ENCODE peak calls at places on chromosomes 6 and 20, in nine cellular contexts. A is hypothalamus; B is NCI-H510A; I is cardiac fibroblast; J is activated naive CD4-positive, alpha-beta T cell treated with anti-CD3 and anti-CD28 coated beads for 36 hours; U is H9; Q is astrocyte of the hippocampus; E is NCI-H1417; Z is stimulated activated CD4-positive, alpha-beta T cell treated with anti-CD3 and anti-CD28 coated beads, Interleukin-1b, Interleukin-23, amount 100 ng/mL, for 24 hours. N is an unnamed sample.

GRCh38 chr20:64160536-64161495 is 3.4 kb upstream of the MYT1 start:
- DNase-seq in A (no peak), B (no peak), I (no peak), J (no peak), U (no peak), Q (no peak), E (peak), Z (no peak), N (no peak)

GRCh38 chr20:5033566-5033965 is 32.3 kb upstream of the SLC23A2 start:
- DNase-seq in A (no peak), B (no peak), I (no peak), J (no peak), U (no peak), Q (peak), E (no peak), Z (no peak), N (no peak)

GRCh38 chr20:6533321-6533720 is 234.2 kb upstream of the BMP2 start:
- DNase-seq in A (no peak), B (peak), I (peak), J (no peak), U (no peak), Q (peak), E (peak), Z (no peak), N (no peak)

GRCh38 chr6:100210138-100210872 is 216.3 kb upstream of the MCHR2 start:
- DNase-seq in A (no peak), B (no peak), I (no peak), J (no peak), U (no peak), Q (no peak), E (no peak), Z (no peak), N (no peak)

GRCh38 chr6:34108159-34108558 is 37.7 kb downstream of the GRM4 start:
- DNase-seq in A (no peak), B (no peak), I (no peak), J (no peak), U (no peak), Q (no peak), E (peak), Z (no peak), N (no peak)

GRCh38 chr20:34302312-34302722 is 838 bp downstream of the AHCY start:
- DNase-seq in A (no peak), B (no peak), I (peak), J (peak), U (no peak), Q (no peak), E (no peak), Z (no peak), N (no peak)

GRCh38 chr6:73710470-73710869 is 14.5 kb downstream of the CD109 start:
- DNase-seq in A (no peak), B (no peak), I (peak), J (no peak), U (no peak), Q (peak), E (no peak), Z (no peak), N (no peak)

GRCh38 chr6:28311139-28311823 is 24.7 kb downstream of the ZSCAN31 start:
- DNase-seq in A (no peak), B (no peak), I (peak), J (no peak), U (no peak), Q (no peak), E (no peak), Z (no peak), N (no peak)

GRCh38 chr6:12354499-12354898 is 64.3 kb downstream of the EDN1 start:
- DNase-seq in A (no peak), B (no peak), I (peak), J (no peak), U (peak), Q (peak), E (no peak), Z (no peak), N (peak)

GRCh38 chr6:30915591-30915946 is 1.5 kb downstream of the VARS2 start:
- DNase-seq in A (peak), B (peak), I (peak), J (peak), U (peak), Q (peak), E (peak), Z (no peak), N (no peak)

GRCh38 chr20:58712116-58712822 is 19.7 kb downstream of the NPEPL1 start:
- DNase-seq in A (no peak), B (no peak), I (no peak), J (no peak), U (peak), Q (peak), E (no peak), Z (no peak), N (peak)

GRCh38 chr6:122749451-122750050 is 30.0 kb upstream of the FABP7 start:
- DNase-seq in A (no peak), B (no peak), I (no peak), J (no peak), U (no peak), Q (peak), E (no peak), Z (no peak), N (no peak)

GRCh38 chr20:45617591-45617990 is 11.9 kb upstream of the WFDC10A start:
- DNase-seq in A (no peak), B (no peak), I (no peak), J (no peak), U (no peak), Q (no peak), E (no peak), Z (no peak), N (no peak)

GRCh38 chr20:52410182-52410647 is 218.6 kb upstream of the ZFP64 start:
- DNase-seq in A (no peak), B (no peak), I (no peak), J (peak), U (no peak), Q (no peak), E (no peak), Z (no peak), N (no peak)

GRCh38 chr6:115271434-115271833 is 789.3 kb downstream of the FRK start:
- DNase-seq in A (no peak), B (no peak), I (no peak), J (no peak), U (peak), Q (no peak), E (peak), Z (no peak), N (no peak)

GRCh38 chr20:25308671-25309394 is 60.9 kb downstream of the PYGB start:
- DNase-seq in A (no peak), B (no peak), I (peak), J (no peak), U (no peak), Q (peak), E (no peak), Z (no peak), N (no peak)

GRCh38 chr6:145531032-145531431 is 204.3 kb downstream of the EPM2A start:
- DNase-seq in A (no peak), B (no peak), I (no peak), J (no peak), U (peak), Q (no peak), E (no peak), Z (no peak), N (no peak)

GRCh38 chr20:44600758-44601562 is 18.6 kb downstream of the PKIG start:
- DNase-seq in A (peak), B (no peak), I (peak), J (no peak), U (no peak), Q (no peak), E (no peak), Z (no peak), N (no peak)

GRCh38 chr6:106562001-106562400 is 67.3 kb downstream of the RTN4IP1 start:
- DNase-seq in A (no peak), B (no peak), I (peak), J (no peak), U (no peak), Q (peak), E (no peak), Z (no peak), N (no peak)

GRCh38 chr20:2984956-2985661 is 58.3 kb upstream of the GNRH2 start:
- DNase-seq in A (no peak), B (no peak), I (peak), J (peak), U (no peak), Q (peak), E (no peak), Z (no peak), N (no peak)

GRCh38 chr20:31684153-31685003 is 38.3 kb downstream of the BCL2L1 start:
- DNase-seq in A (no peak), B (peak), I (no peak), J (no peak), U (no peak), Q (no peak), E (no peak), Z (no peak), N (no peak)

GRCh38 chr20:10645205-10645570 is 28.6 kb downstream of the JAG1 start:
- DNase-seq in A (no peak), B (no peak), I (no peak), J (no peak), U (no peak), Q (no peak), E (no peak), Z (no peak), N (no peak)